ENCODE peak calls at places on chromosomes 12 and 14, in six cellular contexts. J is iPS DF 6.9; D is breast epithelium; R is AG04450; I is adrenal gland; Y is CD4-positive, alpha-beta T cell. H is an unnamed sample.

GRCh38 chr14:21672116-21672515 is 1.5 kb downstream of the OR4E1 start:
- DNase-seq in D (no peak), Y (no peak), J (no peak), R (no peak), I (no peak), H (no peak)

GRCh38 chr12:112967858-112968257 is 10.5 kb upstream of the OAS2 start:
- DNase-seq in D (no peak), R (no peak), I (no peak), Y (no peak), J (no peak), H (no peak)

GRCh38 chr12:119589087-119589486 is 4.5 kb upstream of the TMEM233 start:
- DNase-seq in D (no peak), Y (no peak), R (no peak), J (no peak), I (no peak), H (no peak)

GRCh38 chr12:108375986-108376663 is 37.0 kb upstream of the CMKLR1 start:
- DNase-seq in D (no peak), R (no peak), I (no peak), J (no peak), Y (no peak), H (no peak)

GRCh38 chr14:68363841-68364711 is 428.8 kb downstream of the ZFP36L1 start:
- DNase-seq in J (no peak), R (no peak), D (no peak), I (peak; percentile 59), Y (no peak), H (no peak)

GRCh38 chr12:112183141-112183581 is 57.8 kb downstream of the TRAFD1 start:
- DNase-seq in Y (no peak), D (no peak), R (no peak), J (no peak), I (no peak), H (no peak)

GRCh38 chr14:101476931-101477553 is 84.3 kb upstream of the DIO3 start:
- DNase-seq in R (no peak), I (peak; percentile 67), D (peak; percentile 37), Y (no peak), J (no peak), H (no peak)

GRCh38 chr12:53952871-53953734 is 1.6 kb upstream of the HOXC12 start:
- DNase-seq in Y (no peak), J (no peak), R (no peak), D (no peak), I (no peak), H (peak; percentile 21)

GRCh38 chr12:26134540-26134939 is 9.7 kb upstream of the BHLHE41 start:
- DNase-seq in J (no peak), D (no peak), I (no peak), R (no peak), Y (no peak), H (no peak)

GRCh38 chr12:55818886-55819285 is 1.0 kb downstream of the ORMDL2 start:
- DNase-seq in I (no peak), R (peak; percentile 21), Y (no peak), J (no peak), D (no peak), H (no peak)

GRCh38 chr12:124919646-124920352 is 5.3 kb upstream of the UBC start:
- DNase-seq in I (peak; percentile 47), J (no peak), R (no peak), Y (no peak), D (no peak), H (no peak)

GRCh38 chr12:125434936-125435443 is 369.8 kb downstream of the AACS start:
- DNase-seq in R (no peak), Y (no peak), D (no peak), J (no peak), I (no peak), H (no peak)

GRCh38 chr12:30813741-30814687 is 59.3 kb upstream of the CAPRIN2 start:
- DNase-seq in D (no peak), J (no peak), R (no peak), Y (no peak), I (no peak), H (no peak)

GRCh38 chr12:106049105-106049504 is 89.6 kb downstream of the NUAK1 start:
- DNase-seq in Y (no peak), R (no peak), J (no peak), I (no peak), D (no peak), H (no peak)

GRCh38 chr14:91111443-91111842 is 2.4 kb upstream of the DGLUCY start:
- DNase-seq in Y (no peak), R (no peak), D (no peak), I (no peak), J (no peak), H (no peak)

GRCh38 chr14:34797747-34798583 is 77.2 kb downstream of the BAZ1A start:
- DNase-seq in I (no peak), R (no peak), J (no peak), D (no peak), Y (no peak), H (peak; percentile 55)

GRCh38 chr14:50008562-50009355 is 107.6 kb downstream of the VCPKMT start:
- DNase-seq in R (no peak), J (no peak), I (no peak), Y (no peak), D (no peak), H (no peak)

GRCh38 chr14:73025544-73025943 is 1.4 kb downstream of the ZFYVE1 start:
- DNase-seq in I (no peak), D (no peak), Y (no peak), J (no peak), R (no peak), H (no peak)

DNA sequence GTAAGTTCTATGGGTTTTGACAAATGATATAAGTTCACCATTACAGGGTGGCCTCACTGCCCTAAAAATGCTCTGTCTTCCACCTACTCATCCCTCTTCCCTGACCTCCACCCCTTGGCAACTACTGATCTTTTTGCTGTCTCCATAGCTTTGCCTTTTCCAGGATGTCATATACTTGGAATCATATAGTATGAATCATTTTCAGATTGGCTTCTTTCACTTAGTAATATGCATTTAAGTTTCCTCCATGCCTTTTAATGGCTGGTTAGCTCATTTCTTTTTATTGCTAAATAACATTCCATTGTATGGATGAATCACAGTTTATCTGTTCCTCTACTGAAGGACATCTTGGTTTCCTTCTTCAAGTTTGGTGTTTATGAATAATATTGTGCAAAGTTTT is 14.0 kb upstream of the PEX5 start:
- DNase-seq in I (no peak), D (no peak), Y (no peak), R (no peak), J (no peak), H (no peak)
- H3K9me3 ChIP-seq in I (peaks cover 4% of the 10 kb centered on the region), D (no peaks in the 10 kb centered on the region), Y (no peaks in the 10 kb centered on the region), R (peaks cover 5% of the 10 kb centered on the region), J (no peaks in the 10 kb centered on the region), H (peaks cover 18% of the 10 kb centered on the region)

DNA sequence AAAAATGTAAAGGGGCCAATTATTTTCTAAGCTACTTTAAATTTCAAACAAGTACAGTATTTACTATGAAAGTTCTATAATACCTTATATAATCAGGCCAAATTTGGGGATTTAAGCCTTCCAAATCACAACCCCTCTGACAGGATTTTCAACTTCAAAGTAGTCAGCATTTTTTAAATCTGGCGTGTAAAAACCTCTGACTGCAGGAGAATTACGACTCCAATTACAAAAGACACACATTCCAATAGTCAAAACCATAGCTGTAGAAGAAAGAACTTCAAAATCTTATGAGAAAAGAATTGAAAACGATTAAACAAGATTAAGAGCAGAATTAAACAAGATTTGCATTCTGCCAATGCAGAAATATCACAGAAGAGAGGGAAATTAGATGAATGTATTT is 12.7 kb downstream of the OSBPL8 start:
- DNase-seq in D (no peak), Y (no peak), J (no peak), R (no peak), I (no peak), H (no peak)
- H3K9me3 ChIP-seq in D (no peaks in the 10 kb centered on the region), Y (no peaks in the 10 kb centered on the region), J (no peaks in the 10 kb centered on the region), R (no peaks in the 10 kb centered on the region), I (no peaks in the 10 kb centered on the region), H (no peaks in the 10 kb centered on the region)

GRCh38 chr14:81519200-81519998 is 14.3 kb downstream of the SEL1L start:
- DNase-seq in J (no peak), R (no peak), I (peak; percentile 40), D (no peak), Y (no peak), H (no peak)

GRCh38 chr14:81521356-81521755 is 12.3 kb downstream of the SEL1L start:
- DNase-seq in I (no peak), D (no peak), Y (no peak), R (no peak), J (no peak), H (no peak)

GRCh38 chr14:81516941-81517797 is 16.5 kb downstream of the SEL1L start:
- DNase-seq in J (no peak), D (no peak), I (no peak), R (peak; percentile 54), Y (no peak), H (no peak)

GRCh38 chr14:81523016-81523415 is 10.6 kb downstream of the SEL1L start:
- DNase-seq in Y (no peak), J (no peak), D (no peak), R (no peak), I (no peak), H (peak; percentile 6)

DNA sequence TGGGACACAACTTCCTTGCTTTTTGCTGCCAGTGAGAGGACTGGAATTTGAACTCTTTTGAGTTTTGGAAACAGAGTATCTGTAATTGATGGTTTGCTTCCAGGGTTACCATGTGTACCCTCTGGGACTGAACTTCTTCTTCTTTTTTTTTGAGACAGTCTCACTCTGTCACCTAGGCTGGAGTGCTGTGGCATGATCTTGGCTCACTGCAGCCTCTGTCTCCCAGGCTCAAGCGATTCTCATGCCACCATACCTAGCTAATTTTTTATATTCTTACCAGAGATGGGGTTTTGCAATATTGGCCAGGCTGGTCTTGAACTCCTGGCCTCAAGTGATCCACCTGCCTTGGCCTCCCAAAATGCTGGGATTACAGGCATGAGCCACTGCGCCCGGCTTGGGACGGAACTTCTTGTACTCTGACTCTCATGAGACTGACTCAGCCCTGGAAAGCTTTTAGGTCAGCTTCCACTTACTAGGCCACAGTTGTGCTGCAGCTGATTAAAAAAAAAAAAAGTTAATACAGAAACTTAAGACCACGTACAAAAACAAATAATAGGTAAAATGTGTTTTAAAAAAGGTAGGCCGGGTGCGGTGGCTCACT is 15.8 kb downstream of the SEL1L start:
- DNase-seq in R (no peak), I (peak; percentile 83), J (no peak), D (no peak), Y (no peak), H (no peak)
- H3K9me3 ChIP-seq in R (no peaks in the 10 kb centered on the region), I (no peaks in the 10 kb centered on the region), J (no peaks in the 10 kb centered on the region), D (no peaks in the 10 kb centered on the region), Y (no peaks in the 10 kb centered on the region), H (no peaks in the 10 kb centered on the region)

DNA sequence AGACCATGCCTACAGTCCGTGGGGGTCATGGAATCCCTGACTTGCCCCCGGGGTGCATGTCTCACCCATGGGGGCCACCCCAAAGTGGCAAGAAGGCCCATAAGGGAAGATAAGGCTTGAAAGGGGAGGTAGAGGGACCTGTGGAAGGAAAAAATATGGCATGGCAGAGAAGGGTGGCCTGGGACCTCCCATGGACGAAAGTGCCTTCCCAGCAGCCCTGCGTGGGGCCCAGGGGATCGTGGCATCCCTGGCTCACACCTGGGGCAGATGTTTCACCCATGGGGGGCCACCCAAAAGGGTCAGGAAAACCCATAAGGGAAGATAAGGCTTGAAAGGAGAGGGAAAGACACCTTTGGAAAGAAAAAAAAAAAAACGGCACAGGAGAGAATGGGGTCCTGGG is 264.6 kb downstream of the ALG10 start:
- DNase-seq in I (no peak), R (no peak), D (no peak), Y (no peak), J (no peak), H (no peak)
- H3K9me3 ChIP-seq in I (peaks cover 7% of the 10 kb centered on the region), R (peaks cover 61% of the 10 kb centered on the region), D (peaks cover 94% of the 10 kb centered on the region), Y (peaks cover 29% of the 10 kb centered on the region), J (peaks cover 28% of the 10 kb centered on the region), H (no peaks in the 10 kb centered on the region)

H was measured in HAP-1.